ENCODE peak calls at places on chromosome 16, in ten cellular contexts. U is thoracic aorta; Z is left ventricle myocardium inferior; H is Caco-2; K is psoas muscle; J is CD8-positive, alpha-beta T cell; A is body of pancreas; T is IMR-90; S is heart right ventricle; O is colonic mucosa. E is an unnamed sample.
A peak's percentile ranks its signal among the peaks of the same experiment; 100 is the strongest.

GRCh38 chr16:27240948-27241531 is 27.5 kb downstream of the NSMCE1 start:
- DNase-seq in U (no peak), Z (no peak), H (no peak), K (no peak), J (no peak), A (no peak), T (peak; percentile 80), S (no peak), O (no peak), E (no peak)

GRCh38 chr16:561957-562938 is 2.1 kb downstream of the PRR35 start:
- DNase-seq in U (no peak), Z (no peak), H (no peak), K (no peak), J (no peak), A (no peak), T (no peak), S (no peak), O (no peak), E (no peak)

GRCh38 chr16:22314661-22315626 is 17.7 kb downstream of the POLR3E start:
- DNase-seq in U (no peak), Z (no peak), H (no peak), K (no peak), J (no peak), A (no peak), T (no peak), S (no peak), O (no peak), E (no peak)

GRCh38 chr16:62615526-62615925 is 579.3 kb upstream of the CDH8 start:
- DNase-seq in U (no peak), Z (no peak), H (no peak), K (no peak), J (no peak), A (no peak), T (no peak), S (no peak), O (no peak), E (no peak)

GRCh38 chr16:11604783-11605563 is 18.3 kb upstream of the LITAF start:
- DNase-seq in U (peak; percentile 43), Z (peak; percentile 64), H (no peak), K (no peak), J (no peak), A (peak; percentile 68), T (peak; percentile 85), S (peak; percentile 57), O (peak; percentile 62), E (peak; percentile 66)

GRCh38 chr16:12079411-12079965 is 103.0 kb downstream of the SNX29 start:
- DNase-seq in U (no peak), Z (no peak), H (no peak), K (no peak), J (peak; percentile 4), A (no peak), T (no peak), S (no peak), O (no peak), E (peak; percentile 22)

GRCh38 chr16:59042296-59042695 is 308.2 kb upstream of the GOT2 start:
- DNase-seq in U (no peak), Z (no peak), H (no peak), K (no peak), J (no peak), A (no peak), T (no peak), S (no peak), O (no peak), E (no peak)

GRCh38 chr16:66335704-66336329 is 30.7 kb upstream of the CDH5 start:
- DNase-seq in U (no peak), Z (peak; percentile 59), H (no peak), K (peak; percentile 37), J (no peak), A (no peak), T (peak; percentile 80), S (peak; percentile 64), O (no peak), E (peak; percentile 14)

GRCh38 chr16:56983211-56983751 is 6.1 kb upstream of the NLRC5 start:
- DNase-seq in U (no peak), Z (no peak), H (peak; percentile 57), K (no peak), J (no peak), A (peak; percentile 39), T (no peak), S (no peak), O (peak; percentile 82), E (peak; percentile 78)

GRCh38 chr16:56980203-56980535 is 9.2 kb upstream of the NLRC5 start:
- DNase-seq in U (no peak), Z (no peak), H (no peak), K (no peak), J (no peak), A (no peak), T (no peak), S (no peak), O (no peak), E (no peak)

GRCh38 chr16:56982695-56983094 is 6.7 kb upstream of the NLRC5 start:
- DNase-seq in U (no peak), Z (no peak), H (no peak), K (no peak), J (no peak), A (no peak), T (no peak), S (no peak), O (no peak), E (no peak)

GRCh38 chr16:56980792-56981724 is 8.3 kb upstream of the NLRC5 start:
- DNase-seq in U (no peak), Z (no peak), H (no peak), K (no peak), J (no peak), A (no peak), T (no peak), S (no peak), O (no peak), E (no peak)

GRCh38 chr16:56981729-56982271 is 7.6 kb upstream of the NLRC5 start:
- DNase-seq in U (no peak), Z (no peak), H (no peak), K (no peak), J (no peak), A (no peak), T (no peak), S (no peak), O (no peak), E (no peak)
- H3K4me1 ChIP-seq in U (peaks cover 28% of the 10 kb centered on the region), Z (peaks cover 36% of the 10 kb centered on the region), H (peaks cover 14% of the 10 kb centered on the region), K (no peaks in the 10 kb centered on the region), J (peaks cover 91% of the 10 kb centered on the region), A (peaks cover 19% of the 10 kb centered on the region), T (peaks cover 5% of the 10 kb centered on the region), S (peaks cover 28% of the 10 kb centered on the region), O (peaks cover 22% of the 10 kb centered on the region), E (peaks cover 22% of the 10 kb centered on the region)

DNA sequence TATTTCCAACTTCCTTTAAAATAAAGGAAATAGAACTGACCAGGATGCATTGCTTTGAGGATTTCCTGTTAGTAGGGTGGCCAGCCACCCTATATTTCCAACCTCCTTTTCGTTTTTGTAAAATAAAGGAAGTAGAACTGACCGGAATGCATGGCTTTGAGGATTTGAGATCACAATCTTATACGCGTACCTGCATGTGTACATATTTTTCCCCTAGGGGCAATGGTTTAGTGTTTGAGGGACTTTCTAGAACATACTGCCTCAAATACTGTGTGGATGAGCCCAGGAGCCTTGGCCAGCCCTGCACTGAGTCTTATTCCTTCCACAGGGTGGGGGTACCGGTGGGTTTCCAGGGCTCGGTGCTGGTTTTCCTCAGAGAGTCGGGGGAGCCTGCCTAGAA is 25.6 kb downstream of the MAPK8IP3 start:
- DNase-seq in U (no peak), Z (no peak), H (no peak), K (no peak), J (no peak), A (no peak), T (no peak), S (no peak), O (no peak), E (no peak)
- H3K36me3 ChIP-seq in U (peaks cover 37% of the 10 kb centered on the region), Z (peaks cover 77% of the 10 kb centered on the region), H (no peaks in the 10 kb centered on the region), K (peaks cover 68% of the 10 kb centered on the region), J (peaks cover 15% of the 10 kb centered on the region), A (peaks cover 6% of the 10 kb centered on the region), T (peaks cover 69% of the 10 kb centered on the region), S (peaks cover 78% of the 10 kb centered on the region), O (peaks cover 3% of the 10 kb centered on the region), E (no peaks in the 10 kb centered on the region)

GRCh38 chr16:48580925-48581500 is 29.0 kb downstream of the N4BP1 start:
- DNase-seq in U (no peak), Z (no peak), H (no peak), K (no peak), J (no peak), A (no peak), T (no peak), S (no peak), O (no peak), E (no peak)

GRCh38 chr16:48583075-48584065 is 26.6 kb downstream of the N4BP1 start:
- DNase-seq in U (no peak), Z (no peak), H (no peak), K (no peak), J (no peak), A (no peak), T (no peak), S (no peak), O (no peak), E (no peak)

GRCh38 chr16:48590476-48590875 is 19.5 kb downstream of the N4BP1 start:
- DNase-seq in U (no peak), Z (no peak), H (no peak), K (no peak), J (no peak), A (no peak), T (no peak), S (no peak), O (no peak), E (no peak)

GRCh38 chr16:48591976-48592375 is 18.0 kb downstream of the N4BP1 start:
- DNase-seq in U (no peak), Z (no peak), H (no peak), K (no peak), J (no peak), A (no peak), T (no peak), S (no peak), O (no peak), E (no peak)

GRCh38 chr16:48586083-48586482 is 23.9 kb downstream of the N4BP1 start:
- DNase-seq in U (no peak), Z (no peak), H (no peak), K (no peak), J (no peak), A (no peak), T (no peak), S (no peak), O (no peak), E (no peak)
- TF ChIP-seq CTCF in U (no peak), Z (no peak), H (no peak), K (no peak), J (no peak), A (no peak), T (no peak), S (no peak), O (no peak), E (no peak)

GRCh38 chr16:15435216-15435864 is 952 bp downstream of the BMERB1 start:
- DNase-seq in U (no peak), Z (no peak), H (peak; percentile 12), K (peak; percentile 29), J (no peak), A (peak; percentile 13), T (no peak), S (no peak), O (no peak), E (no peak)

GRCh38 chr16:15439102-15439501 is 4.7 kb downstream of the BMERB1 start:
- DNase-seq in U (no peak), Z (no peak), H (no peak), K (no peak), J (no peak), A (no peak), T (no peak), S (no peak), O (no peak), E (no peak)

GRCh38 chr16:15434425-15435215 is at the start of gene BMERB1:
- DNase-seq in U (peak; percentile 25), Z (peak; percentile 74), H (no peak), K (peak; percentile 85), J (peak; percentile 39), A (peak; percentile 70), T (peak; percentile 71), S (peak; percentile 79), O (peak; percentile 61), E (peak; percentile 19)

DNA sequence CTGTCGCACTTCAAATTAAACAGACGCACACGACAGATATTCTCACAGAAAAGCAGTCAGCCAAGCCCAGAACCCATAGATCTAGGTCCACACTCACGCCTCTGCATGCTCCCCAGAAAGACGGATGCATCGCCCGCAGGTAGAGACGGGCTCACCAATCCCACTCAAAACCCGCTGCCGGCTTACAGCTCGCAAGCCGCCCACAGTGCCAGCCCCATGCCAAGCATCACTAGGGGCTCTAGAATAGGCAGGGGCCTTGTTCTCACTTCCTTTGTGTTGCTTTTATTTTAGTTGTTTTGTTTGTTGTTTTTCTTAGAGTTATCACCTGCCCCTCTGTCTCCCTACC is 336 bp upstream of the BMERB1 start:
- DNase-seq in U (no peak), Z (no peak), H (no peak), K (no peak), J (no peak), A (no peak), T (no peak), S (no peak), O (no peak), E (no peak)
- H3K4me1 ChIP-seq in U (peaks cover 20% of the 10 kb centered on the region), Z (peaks cover 23% of the 10 kb centered on the region), H (no peaks in the 10 kb centered on the region), K (peaks cover 7% of the 10 kb centered on the region), J (peaks cover 13% of the 10 kb centered on the region), A (peaks cover 7% of the 10 kb centered on the region), T (peaks cover 4% of the 10 kb centered on the region), S (peaks cover 5% of the 10 kb centered on the region), O (no peaks in the 10 kb centered on the region), E (peaks cover 3% of the 10 kb centered on the region)

E was measured in mucosa of descending colon.